ENCODE peak calls at places on chromosomes 3 and 15, in four cellular contexts. I is upper lobe of right lung, Y is right cardiac atrium, A is colonic mucosa. P is an unnamed sample.

GRCh38 chr15:98907921-98908490 is 99.6 kb downstream of the PGPEP1L start:
- DNase-seq in I (no peak), Y (no peak), A (no peak), P (no peak)

GRCh38 chr3:115325539-115325938 is 178.5 kb upstream of the ZBTB20 start:
- DNase-seq in I (no peak), Y (peak), A (no peak), P (peak)

GRCh38 chr3:142115927-142116668 is 33.2 kb downstream of the TFDP2 start:
- DNase-seq in I (no peak), Y (no peak), A (no peak), P (no peak)

GRCh38 chr3:119663885-119664284 is 3.5 kb upstream of the POPDC2 start:
- DNase-seq in I (no peak), Y (no peak), A (no peak), P (no peak)

GRCh38 chr15:70339551-70340517 is 242.1 kb upstream of the TLE3 start:
- DNase-seq in I (peak), Y (no peak), A (no peak), P (peak)

GRCh38 chr3:125313060-125313635 is 62.0 kb downstream of the ZNF148 start:
- DNase-seq in I (no peak), Y (no peak), A (no peak), P (no peak)

GRCh38 chr15:66411190-66411589 is 24.5 kb downstream of the MAP2K1 start:
- DNase-seq in I (no peak), Y (no peak), A (no peak), P (no peak)

GRCh38 chr3:190044974-190045373 is 75.7 kb downstream of the P3H2 start:
- DNase-seq in I (no peak), Y (no peak), A (no peak), P (no peak)

GRCh38 chr15:65795663-65796201 is 3.6 kb upstream of the DENND4A start:
- DNase-seq in I (no peak), Y (no peak), A (no peak), P (no peak)

GRCh38 chr3:71797455-71797854 is 12.5 kb upstream of the PROK2 start:
- DNase-seq in I (no peak), Y (no peak), A (no peak), P (no peak)

DNA sequence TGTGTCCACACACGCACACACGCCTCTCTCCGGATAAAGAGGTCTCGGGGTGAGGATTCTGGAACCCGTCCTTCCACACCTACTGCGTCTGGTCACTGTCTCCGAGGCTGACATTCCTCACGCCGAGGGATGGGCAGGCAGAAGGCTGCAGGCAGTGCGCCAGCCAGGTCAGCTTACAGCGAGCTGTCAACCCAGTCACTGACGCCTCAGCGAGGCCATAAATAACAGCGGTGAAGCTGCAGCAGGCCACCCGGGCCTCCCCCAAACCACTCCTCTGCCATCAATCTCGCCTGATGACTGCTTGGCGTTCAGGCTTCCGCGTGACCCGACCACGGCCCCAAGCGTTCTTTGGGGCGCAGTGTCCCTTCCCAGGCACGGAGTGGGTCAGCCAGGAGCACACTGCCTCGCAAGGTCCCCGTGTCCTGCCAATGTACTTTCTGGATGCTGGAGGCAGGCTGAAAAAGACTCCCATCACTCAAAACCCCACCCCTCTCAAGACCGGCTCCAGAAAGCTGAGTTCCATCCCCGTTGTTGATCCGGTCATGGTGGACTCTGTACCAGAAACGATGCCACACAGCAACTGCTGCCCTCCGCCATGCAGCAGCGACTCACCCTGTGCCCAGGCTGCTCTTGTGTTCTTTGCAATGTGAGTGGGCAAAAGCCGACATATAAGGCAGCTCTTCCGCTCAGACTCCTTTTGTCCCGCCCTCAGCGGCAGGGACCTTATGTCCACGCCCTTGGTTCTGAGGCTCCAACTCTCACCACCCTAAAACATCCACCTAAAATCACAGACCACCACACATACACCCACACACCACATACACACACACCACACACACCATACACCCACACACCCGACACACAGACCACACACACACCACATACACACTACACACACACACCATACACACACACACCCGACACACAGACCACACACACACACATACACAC is 27.1 kb downstream of the CPN2 start:
- DNase-seq in I (no peak), Y (peak), A (peak), P (no peak)
- H3K27ac ChIP-seq in I (no peak), Y (peak), A (no peak), P (no peak)

GRCh38 chr3:52203701-52204100 is 5.7 kb downstream of the ALAS1 start:
- DNase-seq in I (no peak), Y (no peak), A (no peak), P (no peak)
- H3K27ac ChIP-seq in I (no peak), Y (no peak), A (no peak), P (no peak)

DNA sequence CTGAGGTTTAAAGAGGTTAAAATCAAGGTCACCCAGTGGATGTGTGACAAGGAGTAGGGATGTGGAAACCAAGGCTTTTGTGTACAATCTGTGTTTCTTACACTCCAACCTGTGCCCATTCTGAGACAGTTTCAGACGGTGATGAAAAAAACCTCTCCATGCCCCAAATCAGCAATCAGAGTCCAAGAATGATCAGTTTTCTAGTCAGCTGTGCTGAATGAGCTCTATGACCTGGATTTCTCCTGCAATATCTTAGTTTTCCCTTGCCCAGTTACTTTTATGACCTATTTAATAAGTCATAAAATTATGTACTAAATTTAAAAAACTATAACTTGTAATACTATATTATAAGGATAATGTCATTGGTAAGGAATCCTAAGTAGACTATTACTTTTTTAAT is 37.5 kb upstream of the CBLB start:
- DNase-seq in I (no peak), Y (no peak), A (no peak), P (no peak)
- H3K27ac ChIP-seq in I (peak), Y (peak), A (no peak), P (no peak)

GRCh38 chr15:41795996-41796395 is 21.7 kb downstream of the MAPKBP1 start:
- DNase-seq in I (no peak), Y (no peak), A (no peak), P (no peak)

GRCh38 chr15:41798607-41799487 is 24.6 kb downstream of the MAPKBP1 start:
- DNase-seq in I (no peak), Y (no peak), A (no peak), P (no peak)

GRCh38 chr15:41794081-41794480 is 19.8 kb downstream of the MAPKBP1 start:
- DNase-seq in I (no peak), Y (no peak), A (no peak), P (no peak)

GRCh38 chr15:41797194-41797593 is 22.9 kb downstream of the MAPKBP1 start:
- DNase-seq in I (no peak), Y (no peak), A (no peak), P (no peak)

DNA sequence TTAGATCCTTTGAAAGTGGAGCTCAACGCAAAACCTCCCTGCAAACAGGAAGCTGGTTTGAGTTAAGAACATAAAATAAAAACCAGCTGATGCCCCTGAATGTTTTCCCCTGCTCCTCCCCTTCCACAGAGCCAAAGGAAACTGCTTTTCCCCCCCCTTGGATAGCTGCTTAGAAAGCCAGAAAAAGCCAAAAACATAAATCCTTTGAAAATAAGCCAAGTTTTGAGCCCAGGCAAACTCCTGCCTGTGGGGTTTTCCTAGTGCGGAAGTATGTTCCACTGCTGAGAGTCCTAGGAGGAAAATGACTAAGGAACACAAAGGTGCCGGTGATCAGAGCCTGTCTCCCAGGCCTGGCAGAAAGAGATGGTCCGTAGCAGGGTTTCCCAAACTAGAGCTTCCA is 22.2 kb downstream of the MAPKBP1 start:
- DNase-seq in I (no peak), Y (no peak), A (no peak), P (no peak)
- H3K27ac ChIP-seq in I (peak), Y (no peak), A (no peak), P (no peak)

GRCh38 chr3:37545479-37545878 is 316.2 kb upstream of the CTDSPL start:
- DNase-seq in I (no peak), Y (peak), A (no peak), P (peak)
- H3K27ac ChIP-seq in I (no peak), Y (no peak), A (no peak), P (no peak)

DNA sequence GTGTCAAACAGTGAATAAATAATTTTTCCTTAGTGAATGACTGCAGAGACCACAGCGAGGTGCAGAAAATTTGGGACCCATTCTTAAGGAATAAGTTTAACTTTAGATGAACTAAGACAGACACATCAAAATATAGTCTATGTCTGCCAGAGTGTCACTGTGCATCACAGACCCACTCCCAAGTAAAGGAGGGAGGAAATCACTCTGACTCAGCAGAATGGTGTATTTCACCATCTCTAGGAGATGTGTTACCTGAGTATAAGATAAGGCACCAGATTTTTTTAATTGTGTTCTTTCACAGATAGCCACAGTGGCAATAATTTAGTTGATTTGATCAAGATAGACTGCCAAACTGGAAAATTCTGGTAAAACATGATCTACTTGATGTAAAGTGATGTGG is 47.3 kb downstream of the TIPARP start:
- DNase-seq in I (no peak), Y (no peak), A (no peak), P (no peak)
- H3K27ac ChIP-seq in I (no peak), Y (no peak), A (no peak), P (no peak)

DNA sequence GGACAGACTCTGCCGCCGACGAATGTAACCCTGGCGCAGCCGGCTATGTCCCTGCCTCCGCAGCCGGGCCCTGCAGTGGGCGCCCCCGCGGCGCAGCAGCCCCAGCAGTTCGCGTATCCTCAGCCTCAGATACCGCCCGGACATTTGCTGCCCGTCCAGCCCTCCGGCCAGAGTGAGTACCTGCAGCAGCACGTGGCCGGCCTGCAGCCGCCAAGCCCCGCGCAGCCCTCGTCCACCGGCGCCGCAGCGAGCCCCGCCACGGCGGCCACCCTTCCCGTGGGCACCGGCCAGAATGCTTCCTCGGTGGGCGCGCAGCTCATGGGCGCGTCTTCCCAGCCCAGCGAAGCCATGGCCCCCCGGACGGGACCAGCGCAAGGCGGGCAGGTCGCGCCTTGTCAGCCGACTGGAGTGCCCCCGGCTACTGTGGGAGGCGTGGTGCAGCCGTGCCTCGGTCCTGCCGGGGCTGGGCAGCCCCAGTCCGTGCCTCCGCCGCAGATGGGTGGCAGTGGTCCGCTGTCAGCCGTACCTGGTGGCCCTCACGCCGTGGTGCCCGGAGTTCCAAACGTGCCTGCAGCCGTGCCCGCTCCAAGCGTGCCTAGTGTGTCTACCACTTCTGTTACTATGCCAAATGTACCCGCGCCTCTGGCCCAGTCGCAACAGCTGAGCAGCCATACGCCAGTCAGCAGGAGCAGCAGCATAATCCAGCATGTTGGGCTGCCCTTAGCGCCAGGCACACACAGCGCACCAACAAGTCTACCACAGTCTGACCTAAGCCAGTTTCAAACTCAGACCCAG is 2.4 kb downstream of the TSC22D2 start:
- DNase-seq in I (peak), Y (peak), A (peak), P (peak)
- H3K27ac ChIP-seq in I (peak), Y (peak), A (peak), P (peak)

DNA sequence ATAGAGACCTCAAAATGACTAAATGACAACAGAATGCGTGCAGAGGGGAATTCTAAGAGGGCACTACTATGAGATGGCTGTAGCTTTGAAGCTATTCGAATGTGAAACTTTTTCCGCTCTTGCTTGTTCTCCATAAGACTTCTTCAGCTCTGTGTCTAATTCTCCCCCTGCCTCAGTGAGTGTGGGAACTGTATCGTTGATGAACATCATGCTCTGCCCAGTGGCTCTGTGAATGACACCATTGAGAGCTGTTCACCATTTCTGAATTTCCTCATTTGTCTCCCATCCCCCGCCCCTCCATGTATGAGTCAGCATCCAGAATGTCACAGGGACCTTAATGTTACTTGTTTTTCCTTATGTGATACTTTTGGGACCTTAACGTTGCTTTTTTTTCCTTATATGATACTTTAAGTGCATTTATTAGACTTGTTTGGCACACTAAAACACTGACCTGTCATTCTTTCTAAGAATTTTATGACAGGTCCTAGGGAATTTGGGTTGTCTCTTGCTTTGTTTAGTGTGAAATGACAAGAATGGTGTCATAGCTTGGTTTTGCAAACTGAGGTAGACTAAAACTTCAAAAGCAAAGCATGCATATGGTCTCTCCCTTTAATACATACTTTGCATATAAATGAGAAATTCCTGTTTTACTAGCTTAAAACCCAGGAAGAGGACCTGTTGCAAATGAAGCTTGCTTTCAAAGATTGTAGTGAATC is 99.6 kb downstream of the FNDC3B start:
- DNase-seq in I (no peak), Y (peak), A (peak), P (peak)
- H3K27ac ChIP-seq in I (peak), Y (peak), A (peak), P (peak)

GRCh38 chr3:54008099-54008498 is 114.3 kb upstream of the CACNA2D3 start:
- DNase-seq in I (no peak), Y (no peak), A (no peak), P (no peak)
- H3K27ac ChIP-seq in I (no peak), Y (no peak), A (no peak), P (no peak)

P was measured in endodermal cell.